ENCODE peak calls at places on chromosomes 2 and 18, in four cellular contexts. V is uterus; J is heart right ventricle; X is naive thymus-derived CD4-positive, alpha-beta T cell. R is an unnamed sample. For H3K9me3, the result is how much of the 10 kb centered on the place peaks cover.

GRCh38 chr18:31241900-31242409 is 76.0 kb upstream of the DSG1 start:
- DNase-seq in V (no peak), J (no peak), X (no peak), R (no peak)

GRCh38 chr2:38376346-38376682 is 759 bp downstream of the ATL2 start:
- DNase-seq in J (no peak), X (peak), V (peak), R (no peak)

GRCh38 chr18:10736984-10737383 is 211.2 kb downstream of the NAPG start:
- DNase-seq in X (no peak), V (no peak), J (no peak), R (no peak)

GRCh38 chr2:175414872-175415487 is 233.5 kb upstream of the ATP5MC3 start:
- DNase-seq in V (peak), J (peak), X (no peak), R (no peak)

GRCh38 chr2:24915796-24916195 is 4.2 kb downstream of the ADCY3 start:
- DNase-seq in J (peak), V (no peak), X (no peak), R (no peak)

GRCh38 chr2:44974064-44974715 is 32.7 kb downstream of the SIX3 start:
- DNase-seq in X (no peak), J (no peak), V (no peak), R (no peak)

GRCh38 chr2:228700638-228701037 is 519.2 kb upstream of the SPHKAP start:
- DNase-seq in X (no peak), J (no peak), V (no peak), R (no peak)

GRCh38 chr2:229921101-229921891 is 513 bp downstream of the TRIP12 start:
- DNase-seq in J (peak), V (peak), X (peak), R (peak)

GRCh38 chr2:112343827-112344585 is 68.6 kb downstream of the ZC3H6 start:
- DNase-seq in V (no peak), X (no peak), J (no peak), R (no peak)

GRCh38 chr2:160694631-160695030 is 201.0 kb upstream of the RBMS1 start:
- DNase-seq in J (no peak), V (no peak), X (no peak), R (no peak)

GRCh38 chr2:213995400-213996105 is 415.3 kb upstream of the VWC2L start:
- DNase-seq in V (no peak), J (no peak), X (no peak), R (no peak)

GRCh38 chr18:77671456-77672167 is 422.0 kb downstream of the GALR1 start:
- DNase-seq in V (no peak), X (peak), J (no peak), R (no peak)

GRCh38 chr2:15808980-15809379 is 131.4 kb upstream of the MYCN start:
- DNase-seq in V (no peak), X (no peak), J (no peak), R (no peak)

GRCh38 chr18:63161728-63162195 is 157.8 kb downstream of the BCL2 start:
- DNase-seq in X (peak), J (no peak), V (peak), R (peak)

GRCh38 chr2:29295843-29296242 is 180.6 kb downstream of the CLIP4 start:
- DNase-seq in V (no peak), J (no peak), X (no peak), R (no peak)

GRCh38 chr2:44304258-44304657 is 29.0 kb downstream of the SLC3A1 start:
- DNase-seq in J (no peak), X (no peak), V (no peak), R (no peak)

GRCh38 chr2:67046568-67046967 is 350.6 kb upstream of the ETAA1 start:
- DNase-seq in V (no peak), J (no peak), X (no peak), R (no peak)

GRCh38 chr2:67048314-67048713 is 348.8 kb upstream of the ETAA1 start:
- DNase-seq in X (no peak), J (no peak), V (no peak), R (no peak)

GRCh38 chr2:67039701-67040100 is 357.4 kb upstream of the ETAA1 start:
- DNase-seq in V (no peak), J (no peak), X (no peak), R (no peak)

GRCh38 chr2:67041051-67041450 is 356.1 kb upstream of the ETAA1 start:
- DNase-seq in J (no peak), X (no peak), V (no peak), R (no peak)

DNA sequence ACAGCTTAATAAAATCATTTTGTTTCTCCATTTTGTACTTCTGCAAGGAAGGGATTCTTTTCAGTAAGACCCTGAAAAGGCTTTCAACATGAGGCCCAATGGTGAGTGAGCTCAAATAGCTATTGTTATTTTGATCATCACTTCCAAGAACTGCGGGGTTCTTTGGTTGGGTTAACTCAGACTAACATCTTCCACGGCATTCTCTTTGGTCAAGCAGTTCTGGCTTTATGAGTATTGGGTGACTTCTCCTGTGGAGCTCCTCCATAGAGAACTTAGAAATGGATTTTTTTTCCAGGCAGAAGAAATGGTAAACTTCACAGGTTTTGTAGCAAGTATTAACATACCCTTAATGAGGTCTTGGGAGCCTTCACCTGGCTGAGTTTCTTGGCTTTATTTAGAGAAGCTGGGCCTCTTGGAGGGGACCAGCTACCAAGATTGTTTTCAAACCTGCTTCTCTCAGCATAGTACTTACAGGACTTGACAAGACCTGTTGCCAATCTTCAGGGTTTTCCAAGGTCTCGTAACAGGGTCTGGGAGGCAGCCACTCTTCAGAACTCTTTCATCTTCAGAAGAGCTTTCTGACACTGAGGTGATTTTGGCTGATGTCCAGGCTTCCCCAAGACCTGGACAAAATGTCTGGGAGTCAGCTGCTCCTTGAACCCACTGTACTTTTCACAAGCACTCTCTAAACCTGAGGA is 353.2 kb upstream of the ETAA1 start:
- DNase-seq in X (no peak), J (no peak), V (no peak), R (no peak)
- H3K9me3 ChIP-seq in X (under half), J (under half), V (under half), R (under half)

GRCh38 chr2:166727105-166727504 is 161.2 kb upstream of the XIRP2 start:
- DNase-seq in X (no peak), J (no peak), V (no peak), R (no peak)
- H3K9me3 ChIP-seq in X (under half), J (under half), V (under half), R (under half)

DNA sequence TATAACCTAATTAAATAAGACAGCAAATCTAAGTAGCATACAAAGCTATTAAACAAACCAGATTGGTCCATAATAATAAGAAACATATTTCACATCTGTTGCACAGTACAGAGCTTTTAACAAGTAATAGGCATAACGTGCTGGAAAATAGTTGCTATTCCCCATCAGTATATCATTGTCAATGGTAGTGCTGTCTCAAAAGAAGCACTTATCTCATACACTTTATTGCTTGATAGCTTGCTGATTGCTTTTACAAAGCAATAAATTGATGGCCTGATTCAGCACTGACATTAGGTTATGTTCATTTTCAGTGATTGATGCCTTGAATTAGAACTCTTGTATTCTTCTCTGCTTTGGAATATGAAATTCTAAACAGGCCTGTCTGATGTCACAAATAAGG is 641.7 kb downstream of the CBLN2 start:
- DNase-seq in V (no peak), X (no peak), J (no peak), R (no peak)
- H3K9me3 ChIP-seq in V (under half), X (under half), J (under half), R (under half)

GRCh38 chr18:79889569-79889968 is 61.9 kb downstream of the SLC66A2 start:
- DNase-seq in X (no peak), J (no peak), V (no peak), R (no peak)

GRCh38 chr18:79890638-79891037 is 60.8 kb downstream of the SLC66A2 start:
- DNase-seq in V (no peak), X (no peak), J (no peak), R (no peak)

GRCh38 chr18:79884963-79885728 is 66.3 kb downstream of the SLC66A2 start:
- DNase-seq in J (no peak), V (no peak), X (no peak), R (no peak)

GRCh38 chr18:79887181-79888000 is 64.1 kb downstream of the SLC66A2 start:
- DNase-seq in X (no peak), J (no peak), V (no peak), R (no peak)

DNA sequence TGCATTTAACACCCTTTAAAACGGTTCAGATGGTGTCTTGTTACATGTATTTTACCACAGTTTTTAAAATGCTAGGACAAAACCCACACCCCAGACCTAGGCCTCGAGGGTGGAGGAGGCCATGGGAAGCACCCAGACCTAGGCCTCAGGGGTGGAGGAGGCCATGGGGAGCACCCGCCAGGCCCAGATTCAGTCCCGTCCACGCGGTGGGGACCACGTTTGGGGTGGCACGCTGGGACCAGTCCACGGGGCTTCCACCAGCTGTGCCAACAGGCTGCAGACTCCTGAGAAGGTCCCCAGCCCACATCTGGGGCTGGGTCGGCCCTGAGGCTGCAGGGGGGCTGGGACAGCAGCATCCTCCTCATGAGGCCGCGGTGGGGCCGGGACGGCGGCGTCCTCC is 63.4 kb downstream of the SLC66A2 start:
- DNase-seq in X (no peak), V (no peak), J (no peak), R (no peak)
- H3K9me3 ChIP-seq in X (under half), V (under half), J (under half), R (under half)

DNA sequence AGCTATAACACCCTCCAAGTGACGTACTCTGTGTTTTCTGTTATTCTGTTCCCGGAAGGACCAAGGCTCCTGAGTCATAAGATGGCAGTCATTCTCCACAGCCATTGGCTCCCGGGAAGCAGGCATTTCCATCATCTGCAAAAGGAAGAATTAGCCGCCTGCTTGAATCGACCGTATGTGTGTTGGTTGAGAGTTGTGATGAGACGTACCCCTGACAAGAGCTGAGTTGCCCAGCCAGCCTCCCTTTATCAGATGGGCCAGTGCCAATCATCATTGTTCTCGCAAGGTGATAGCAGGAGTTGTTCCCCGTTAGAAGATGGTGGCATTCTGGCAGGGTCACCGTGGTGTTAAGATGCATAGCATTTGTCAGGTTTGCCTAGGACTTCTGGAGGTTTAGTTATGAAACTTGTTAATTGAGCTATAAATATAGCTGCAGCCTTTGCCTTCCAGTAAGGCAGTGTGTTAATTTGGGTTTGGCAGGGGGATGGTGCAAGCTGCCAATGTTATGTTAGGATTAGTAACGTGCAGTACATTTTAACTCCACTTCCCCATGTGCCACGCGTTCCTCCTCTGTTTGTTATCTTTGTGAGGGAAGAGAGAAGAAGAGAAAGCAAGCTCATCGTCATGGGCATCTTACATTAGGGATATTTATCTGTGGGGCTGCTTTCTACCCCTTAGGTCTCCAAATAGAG is 652.7 kb upstream of the FANCL start:
- DNase-seq in J (no peak), X (no peak), V (no peak), R (no peak)
- H3K9me3 ChIP-seq in J (under half), X (under half), V (under half), R (under half)

DNA sequence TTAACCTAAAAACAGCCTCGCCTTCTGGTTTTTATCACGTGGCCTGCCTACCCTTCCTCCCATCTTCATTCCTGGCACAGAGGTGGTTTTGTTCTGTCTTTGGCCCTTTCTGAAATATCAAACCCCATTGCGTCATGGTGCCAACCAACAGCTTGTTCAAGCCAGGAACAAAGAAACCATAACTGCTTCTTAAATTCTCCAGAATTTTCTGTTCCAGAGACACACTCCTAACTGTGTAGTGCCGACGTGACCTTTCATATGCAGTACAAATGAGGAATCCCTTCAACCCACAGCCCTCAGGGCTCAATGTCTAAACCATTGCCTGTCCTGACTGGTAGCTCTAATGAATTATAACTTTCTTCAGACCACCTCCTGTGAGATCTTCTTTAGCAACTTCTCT is 82.2 kb upstream of the TNP1 start:
- DNase-seq in J (no peak), V (no peak), X (no peak), R (no peak)
- H3K9me3 ChIP-seq in J (under half), V (under half), X (under half), R (under half)

GRCh38 chr18:14917311-14917710 is 169.3 kb downstream of the ANKRD30B start:
- DNase-seq in V (no peak), J (no peak), X (no peak), R (no peak)
- H3K9me3 ChIP-seq in V (under half), J (under half), X (under half), R (under half)

GRCh38 chr18:71223487-71223886 is 934.6 kb downstream of the SOCS6 start:
- DNase-seq in V (no peak), X (no peak), J (no peak), R (no peak)
- H3K9me3 ChIP-seq in V (under half), X (under half), J (under half), R (under half)

GRCh38 chr2:222307138-222307756 is 8.4 kb upstream of the PAX3 start:
- DNase-seq in V (no peak), X (no peak), J (no peak), R (no peak)
- H3K9me3 ChIP-seq in V (under half), X (under half), J (under half), R (under half)

R was measured in T-helper 17 cell.